ENCODE peak calls at places on chromosomes 6 and 20, in eight cellular contexts. One of them, this sample, is unnamed.

GRCh38 chr6:123715243-123715863 is 78.6 kb upstream of the TRDN start:
- DNase-seq in brain microvascular endothelial cell: no peak
- DNase-seq in left lung: no peak
- DNase-seq in GM13977: no peak
- DNase-seq in HFF-Myc: no peak
- DNase-seq in epithelial cell of proximal tubule: no peak
- DNase-seq in left ventricle myocardium inferior: no peak
- DNase-seq in lower leg skin: no peak
- DNase-seq in this sample: no peak

GRCh38 chr6:135166515-135166914 is 14.6 kb upstream of the MYB start:
- DNase-seq in brain microvascular endothelial cell: no peak
- DNase-seq in left lung: peak; percentile 36
- DNase-seq in GM13977: no peak
- DNase-seq in HFF-Myc: no peak
- DNase-seq in epithelial cell of proximal tubule: no peak
- DNase-seq in left ventricle myocardium inferior: no peak
- DNase-seq in lower leg skin: no peak
- DNase-seq in this sample: no peak

GRCh38 chr6:142058216-142058925 is 74.4 kb upstream of the GJE1 start:
- DNase-seq in brain microvascular endothelial cell: no peak
- DNase-seq in left lung: no peak
- DNase-seq in GM13977: no peak
- DNase-seq in HFF-Myc: peak; percentile 60
- DNase-seq in epithelial cell of proximal tubule: no peak
- DNase-seq in left ventricle myocardium inferior: no peak
- DNase-seq in lower leg skin: no peak
- DNase-seq in this sample: no peak

GRCh38 chr20:5843054-5843731 is 93.0 kb downstream of the SHLD1 start:
- DNase-seq in brain microvascular endothelial cell: no peak
- DNase-seq in left lung: no peak
- DNase-seq in GM13977: peak; percentile 70
- DNase-seq in HFF-Myc: peak; percentile 17
- DNase-seq in epithelial cell of proximal tubule: no peak
- DNase-seq in left ventricle myocardium inferior: no peak
- DNase-seq in lower leg skin: no peak
- DNase-seq in this sample: no peak

GRCh38 chr6:33785766-33786165 is 3.2 kb downstream of the LEMD2 start:
- DNase-seq in brain microvascular endothelial cell: no peak
- DNase-seq in left lung: peak; percentile 3
- DNase-seq in GM13977: no peak
- DNase-seq in HFF-Myc: no peak
- DNase-seq in epithelial cell of proximal tubule: no peak
- DNase-seq in left ventricle myocardium inferior: no peak
- DNase-seq in lower leg skin: no peak
- DNase-seq in this sample: no peak

GRCh38 chr6:88134575-88134974 is 31.6 kb downstream of the CNR1 start:
- DNase-seq in brain microvascular endothelial cell: no peak
- DNase-seq in left lung: no peak
- DNase-seq in GM13977: no peak
- DNase-seq in HFF-Myc: no peak
- DNase-seq in epithelial cell of proximal tubule: no peak
- DNase-seq in left ventricle myocardium inferior: no peak
- DNase-seq in lower leg skin: no peak
- DNase-seq in this sample: no peak

GRCh38 chr6:101887532-101887931 is 494.0 kb downstream of the GRIK2 start:
- DNase-seq in brain microvascular endothelial cell: no peak
- DNase-seq in left lung: no peak
- DNase-seq in GM13977: no peak
- DNase-seq in HFF-Myc: no peak
- DNase-seq in epithelial cell of proximal tubule: no peak
- DNase-seq in left ventricle myocardium inferior: no peak
- DNase-seq in lower leg skin: no peak
- DNase-seq in this sample: no peak

GRCh38 chr6:33197431-33198048 is 2.9 kb downstream of the RXRB start:
- DNase-seq in brain microvascular endothelial cell: peak; percentile 61
- DNase-seq in left lung: peak; percentile 69
- DNase-seq in GM13977: peak; percentile 78
- DNase-seq in HFF-Myc: no peak
- DNase-seq in epithelial cell of proximal tubule: no peak
- DNase-seq in left ventricle myocardium inferior: no peak
- DNase-seq in lower leg skin: no peak
- DNase-seq in this sample: no peak

GRCh38 chr6:124002377-124003081 is 198.9 kb downstream of the NKAIN2 start:
- DNase-seq in brain microvascular endothelial cell: no peak
- DNase-seq in left lung: no peak
- DNase-seq in GM13977: no peak
- DNase-seq in HFF-Myc: no peak
- DNase-seq in epithelial cell of proximal tubule: no peak
- DNase-seq in left ventricle myocardium inferior: no peak
- DNase-seq in lower leg skin: no peak
- DNase-seq in this sample: no peak

GRCh38 chr6:134317471-134318131 is at the start of gene SGK1:
- DNase-seq in brain microvascular endothelial cell: peak; percentile 46
- DNase-seq in left lung: no peak
- DNase-seq in GM13977: no peak
- DNase-seq in HFF-Myc: no peak
- DNase-seq in epithelial cell of proximal tubule: no peak
- DNase-seq in left ventricle myocardium inferior: no peak
- DNase-seq in lower leg skin: no peak
- DNase-seq in this sample: no peak

GRCh38 chr20:19937651-19938420 is 79.3 kb upstream of the NAA20 start:
- DNase-seq in brain microvascular endothelial cell: no peak
- DNase-seq in left lung: no peak
- DNase-seq in GM13977: peak; percentile 52
- DNase-seq in HFF-Myc: no peak
- DNase-seq in epithelial cell of proximal tubule: no peak
- DNase-seq in left ventricle myocardium inferior: no peak
- DNase-seq in lower leg skin: no peak
- DNase-seq in this sample: no peak

GRCh38 chr6:7433211-7433610 is 43.6 kb downstream of the RIOK1 start:
- DNase-seq in brain microvascular endothelial cell: no peak
- DNase-seq in left lung: no peak
- DNase-seq in GM13977: no peak
- DNase-seq in HFF-Myc: peak; percentile 6
- DNase-seq in epithelial cell of proximal tubule: no peak
- DNase-seq in left ventricle myocardium inferior: no peak
- DNase-seq in lower leg skin: no peak
- DNase-seq in this sample: no peak

GRCh38 chr6:148972481-148972880 is 225.7 kb downstream of the UST start:
- DNase-seq in brain microvascular endothelial cell: no peak
- DNase-seq in left lung: peak; percentile 86
- DNase-seq in GM13977: peak; percentile 42
- DNase-seq in HFF-Myc: no peak
- DNase-seq in epithelial cell of proximal tubule: no peak
- DNase-seq in left ventricle myocardium inferior: no peak
- DNase-seq in lower leg skin: no peak
- DNase-seq in this sample: peak; percentile 49

GRCh38 chr6:135094403-135094821 is 39.8 kb upstream of the HBS1L start:
- DNase-seq in brain microvascular endothelial cell: no peak
- DNase-seq in left lung: no peak
- DNase-seq in GM13977: no peak
- DNase-seq in HFF-Myc: no peak
- DNase-seq in epithelial cell of proximal tubule: no peak
- DNase-seq in left ventricle myocardium inferior: no peak
- DNase-seq in lower leg skin: no peak
- DNase-seq in this sample: no peak

GRCh38 chr20:4604580-4604979 is 117.1 kb upstream of the PRND start:
- DNase-seq in brain microvascular endothelial cell: no peak
- DNase-seq in left lung: no peak
- DNase-seq in GM13977: no peak
- DNase-seq in HFF-Myc: no peak
- DNase-seq in epithelial cell of proximal tubule: no peak
- DNase-seq in left ventricle myocardium inferior: no peak
- DNase-seq in lower leg skin: no peak
- DNase-seq in this sample: no peak

GRCh38 chr20:4603724-4604123 is 118.0 kb upstream of the PRND start:
- DNase-seq in brain microvascular endothelial cell: no peak
- DNase-seq in left lung: no peak
- DNase-seq in GM13977: no peak
- DNase-seq in HFF-Myc: no peak
- DNase-seq in epithelial cell of proximal tubule: no peak
- DNase-seq in left ventricle myocardium inferior: no peak
- DNase-seq in lower leg skin: no peak
- DNase-seq in this sample: no peak

GRCh38 chr20:4605166-4605565 is 116.5 kb upstream of the PRND start:
- DNase-seq in brain microvascular endothelial cell: no peak
- DNase-seq in left lung: no peak
- DNase-seq in GM13977: no peak
- DNase-seq in HFF-Myc: no peak
- DNase-seq in epithelial cell of proximal tubule: no peak
- DNase-seq in left ventricle myocardium inferior: no peak
- DNase-seq in lower leg skin: no peak
- DNase-seq in this sample: no peak

GRCh38 chr20:4607287-4607713 is 114.4 kb upstream of the PRND start:
- DNase-seq in brain microvascular endothelial cell: peak; percentile 60
- DNase-seq in left lung: no peak
- DNase-seq in GM13977: peak; percentile 62
- DNase-seq in HFF-Myc: no peak
- DNase-seq in epithelial cell of proximal tubule: no peak
- DNase-seq in left ventricle myocardium inferior: no peak
- DNase-seq in lower leg skin: no peak
- DNase-seq in this sample: peak; percentile 52

GRCh38 chr20:4606046-4606445 is 115.7 kb upstream of the PRND start:
- DNase-seq in brain microvascular endothelial cell: no peak
- DNase-seq in left lung: no peak
- DNase-seq in GM13977: no peak
- DNase-seq in HFF-Myc: no peak
- DNase-seq in epithelial cell of proximal tubule: no peak
- DNase-seq in left ventricle myocardium inferior: no peak
- DNase-seq in lower leg skin: no peak
- DNase-seq in this sample: no peak
- TF ChIP-seq CTCF in brain microvascular endothelial cell: no peak
- TF ChIP-seq CTCF in left lung: no peak
- TF ChIP-seq CTCF in GM13977: no peak
- TF ChIP-seq CTCF in HFF-Myc: no peak
- TF ChIP-seq CTCF in epithelial cell of proximal tubule: no peak
- TF ChIP-seq CTCF in left ventricle myocardium inferior: no peak
- TF ChIP-seq CTCF in lower leg skin: no peak
- TF ChIP-seq CTCF in this sample: no peak

GRCh38 chr6:29965873-29966601 is 23.7 kb downstream of the HLA-A start:
- DNase-seq in brain microvascular endothelial cell: no peak
- DNase-seq in left lung: peak; percentile 91
- DNase-seq in GM13977: no peak
- DNase-seq in HFF-Myc: no peak
- DNase-seq in epithelial cell of proximal tubule: no peak
- DNase-seq in left ventricle myocardium inferior: peak; percentile 88
- DNase-seq in lower leg skin: peak; percentile 95
- DNase-seq in this sample: no peak

GRCh38 chr6:29968130-29968529 is 25.8 kb downstream of the HLA-A start:
- DNase-seq in brain microvascular endothelial cell: no peak
- DNase-seq in left lung: no peak
- DNase-seq in GM13977: no peak
- DNase-seq in HFF-Myc: peak; percentile 66
- DNase-seq in epithelial cell of proximal tubule: no peak
- DNase-seq in left ventricle myocardium inferior: no peak
- DNase-seq in lower leg skin: peak; percentile 31
- DNase-seq in this sample: no peak

GRCh38 chr6:29964904-29965872 is 22.9 kb downstream of the HLA-A start:
- DNase-seq in brain microvascular endothelial cell: peak; percentile 80
- DNase-seq in left lung: peak; percentile 90
- DNase-seq in GM13977: peak; percentile 78
- DNase-seq in HFF-Myc: peak; percentile 77
- DNase-seq in epithelial cell of proximal tubule: no peak
- DNase-seq in left ventricle myocardium inferior: peak; percentile 78
- DNase-seq in lower leg skin: peak; percentile 92
- DNase-seq in this sample: no peak

GRCh38 chr6:29968905-29969304 is 26.6 kb downstream of the HLA-A start:
- DNase-seq in brain microvascular endothelial cell: no peak
- DNase-seq in left lung: no peak
- DNase-seq in GM13977: no peak
- DNase-seq in HFF-Myc: no peak
- DNase-seq in epithelial cell of proximal tubule: no peak
- DNase-seq in left ventricle myocardium inferior: no peak
- DNase-seq in lower leg skin: no peak
- DNase-seq in this sample: no peak

GRCh38 chr6:29967379-29968010 is 25.2 kb downstream of the HLA-A start:
- DNase-seq in brain microvascular endothelial cell: no peak
- DNase-seq in left lung: no peak
- DNase-seq in GM13977: no peak
- DNase-seq in HFF-Myc: no peak
- DNase-seq in epithelial cell of proximal tubule: no peak
- DNase-seq in left ventricle myocardium inferior: no peak
- DNase-seq in lower leg skin: peak; percentile 48
- DNase-seq in this sample: no peak
- TF ChIP-seq CTCF in brain microvascular endothelial cell: no peak
- TF ChIP-seq CTCF in left lung: no peak
- TF ChIP-seq CTCF in GM13977: peak; percentile 27
- TF ChIP-seq CTCF in HFF-Myc: no peak
- TF ChIP-seq CTCF in epithelial cell of proximal tubule: no peak
- TF ChIP-seq CTCF in left ventricle myocardium inferior: peak; percentile 37
- TF ChIP-seq CTCF in lower leg skin: no peak
- TF ChIP-seq CTCF in this sample: no peak

DNA sequence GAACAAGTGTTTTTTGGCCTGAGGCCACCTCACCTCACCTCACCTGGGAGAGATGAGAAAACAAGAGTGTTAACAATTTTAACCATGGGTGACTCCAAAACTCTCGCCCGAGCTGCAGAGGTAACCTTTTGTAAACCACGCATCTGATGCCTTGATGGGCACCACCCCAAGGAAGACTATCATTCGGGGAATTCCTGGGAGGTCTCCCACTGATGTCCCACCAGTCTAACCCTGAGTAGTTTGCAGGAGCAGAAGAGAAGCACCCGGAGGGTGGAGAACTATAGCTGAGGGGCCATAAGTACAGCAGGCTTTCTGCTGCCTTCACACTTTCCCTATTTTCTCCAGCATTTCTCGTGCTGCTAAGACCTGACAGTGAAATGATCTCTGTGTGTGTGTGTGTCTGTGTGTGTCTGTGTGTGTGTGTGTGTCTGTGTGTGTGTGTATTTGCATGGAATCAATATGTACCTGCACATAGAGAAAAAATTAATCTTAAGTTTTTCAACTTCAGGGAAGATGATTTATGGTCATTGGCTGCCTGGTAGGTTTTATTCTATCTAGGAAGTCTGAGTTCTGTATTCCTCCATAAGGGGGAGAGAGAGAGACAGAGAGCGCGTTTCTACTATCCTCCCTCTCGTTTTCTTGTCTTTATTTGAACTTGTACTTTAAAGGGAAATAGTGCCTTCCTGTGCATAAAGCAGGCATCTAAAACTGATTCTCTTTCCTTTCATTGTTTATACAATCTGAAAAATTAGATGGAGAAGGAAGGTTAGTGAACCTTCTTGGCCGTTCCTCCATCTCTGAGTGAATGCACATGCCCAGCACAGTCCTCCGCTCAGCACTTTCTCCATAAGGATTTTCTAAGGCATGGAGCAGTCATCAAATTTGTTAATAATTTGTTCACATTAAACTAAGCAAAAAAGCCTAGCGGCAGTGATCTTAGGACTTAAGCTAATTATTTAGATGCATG is 75.9 kb downstream of the CAP2 start:
- DNase-seq in brain microvascular endothelial cell: no peak
- DNase-seq in left lung: no peak
- DNase-seq in GM13977: no peak
- DNase-seq in HFF-Myc: no peak
- DNase-seq in epithelial cell of proximal tubule: no peak
- DNase-seq in left ventricle myocardium inferior: no peak
- DNase-seq in lower leg skin: peak; percentile 57
- DNase-seq in this sample: no peak
- TF ChIP-seq CTCF in brain microvascular endothelial cell: peak; percentile 34
- TF ChIP-seq CTCF in left lung: no peak
- TF ChIP-seq CTCF in GM13977: no peak
- TF ChIP-seq CTCF in HFF-Myc: no peak
- TF ChIP-seq CTCF in epithelial cell of proximal tubule: peak; percentile 44
- TF ChIP-seq CTCF in left ventricle myocardium inferior: peak; percentile 53
- TF ChIP-seq CTCF in lower leg skin: no peak
- TF ChIP-seq CTCF in this sample: peak; percentile 20

GRCh38 chr20:3800878-3801260 is 4.8 kb downstream of the CDC25B start:
- DNase-seq in brain microvascular endothelial cell: no peak
- DNase-seq in left lung: no peak
- DNase-seq in GM13977: no peak
- DNase-seq in HFF-Myc: no peak
- DNase-seq in epithelial cell of proximal tubule: no peak
- DNase-seq in left ventricle myocardium inferior: no peak
- DNase-seq in lower leg skin: no peak
- DNase-seq in this sample: no peak
- TF ChIP-seq CTCF in brain microvascular endothelial cell: no peak
- TF ChIP-seq CTCF in left lung: no peak
- TF ChIP-seq CTCF in GM13977: no peak
- TF ChIP-seq CTCF in HFF-Myc: no peak
- TF ChIP-seq CTCF in epithelial cell of proximal tubule: no peak
- TF ChIP-seq CTCF in left ventricle myocardium inferior: no peak
- TF ChIP-seq CTCF in lower leg skin: no peak
- TF ChIP-seq CTCF in this sample: no peak